ENCODE peak calls at places on chromosomes 5 and 9, in six cellular contexts. K is cardiac fibroblast, I is tibial artery, N is fibroblast of pulmonary artery, C is astrocyte of the spinal cord, X is brain microvascular endothelial cell. S is an unnamed sample.

GRCh38 chr5:6720561-6720921 is 7.3 kb downstream of the TENT4A start:
- DNase-seq in C (no peak), N (no peak), X (no peak), K (no peak), I (no peak), S (no peak)

GRCh38 chr9:13358128-13358527 is 78.6 kb upstream of the MPDZ start:
- DNase-seq in K (peak; percentile 85), X (peak; percentile 80), C (peak; percentile 93), I (no peak), N (peak; percentile 80), S (peak; percentile 51)

GRCh38 chr5:93311825-93312224 is 269.2 kb downstream of the NR2F1-AS1 start:
- DNase-seq in I (no peak), N (peak; percentile 60), K (no peak), C (no peak), X (no peak), S (no peak)

GRCh38 chr5:52746539-52746938 is 41.2 kb upstream of the ITGA1 start:
- DNase-seq in K (peak; percentile 18), X (peak; percentile 16), N (peak; percentile 44), C (no peak), I (no peak), S (no peak)

GRCh38 chr9:24036459-24036858 is 210.4 kb upstream of the ELAVL2 start:
- DNase-seq in N (no peak), X (no peak), I (no peak), C (no peak), K (no peak), S (no peak)

GRCh38 chr9:88537743-88538055 is 2.7 kb downstream of the NXNL2 start:
- DNase-seq in N (peak; percentile 85), K (peak; percentile 90), C (peak; percentile 85), X (peak; percentile 78), I (peak; percentile 95), S (peak; percentile 84)

GRCh38 chr9:7186175-7186574 is 428.4 kb downstream of the KDM4C start:
- DNase-seq in C (no peak), K (peak; percentile 52), X (peak; percentile 29), I (no peak), N (peak; percentile 37), S (no peak)

GRCh38 chr9:15295761-15296405 is 11.1 kb downstream of the TTC39B start:
- DNase-seq in I (no peak), N (peak; percentile 72), C (peak; percentile 87), X (peak; percentile 74), K (peak; percentile 89), S (no peak)

GRCh38 chr5:176535655-176536131 is 1.5 kb downstream of the RNF44 start:
- DNase-seq in N (no peak), K (no peak), X (no peak), I (no peak), C (no peak), S (no peak)

GRCh38 chr5:129905467-129906176 is 1.4 kb downstream of the CHSY3 start:
- DNase-seq in C (peak; percentile 24), I (peak; percentile 65), K (peak; percentile 20), N (peak; percentile 13), X (no peak), S (no peak)

GRCh38 chr9:86632537-86632936 is 278.3 kb upstream of the TUT7 start:
- DNase-seq in C (no peak), K (no peak), N (no peak), I (no peak), X (no peak), S (no peak)

GRCh38 chr9:86624616-86625015 is 270.4 kb upstream of the TUT7 start:
- DNase-seq in N (no peak), I (no peak), K (no peak), C (no peak), X (no peak), S (no peak)

GRCh38 chr9:86629530-86629929 is 275.3 kb upstream of the TUT7 start:
- DNase-seq in C (no peak), I (no peak), N (no peak), K (no peak), X (no peak), S (no peak)

DNA sequence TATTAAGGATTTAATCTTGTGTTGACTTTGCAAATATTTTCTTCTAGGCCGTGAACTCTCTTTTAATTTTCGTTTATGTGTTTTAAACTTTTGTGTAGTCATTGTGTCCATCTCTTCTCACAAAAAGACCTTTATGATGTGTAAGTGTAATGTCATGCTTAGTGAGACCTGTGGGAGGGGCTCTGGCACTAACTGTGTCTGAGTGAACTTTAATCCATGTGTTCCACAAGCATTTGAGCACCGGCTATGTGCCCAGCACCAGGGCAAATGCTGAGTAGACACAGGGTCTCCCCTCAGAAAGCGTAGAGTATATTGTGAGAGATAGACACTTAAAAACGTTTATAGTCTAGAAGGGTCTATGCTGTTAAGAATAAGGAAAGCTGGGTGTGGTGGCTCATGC is 272.6 kb upstream of the TUT7 start:
- DNase-seq in X (no peak), K (no peak), C (no peak), N (no peak), I (no peak), S (no peak)
- TF ChIP-seq CTCF in X (no peak), K (no peak), C (no peak), N (no peak), I (no peak), S (no peak)

DNA sequence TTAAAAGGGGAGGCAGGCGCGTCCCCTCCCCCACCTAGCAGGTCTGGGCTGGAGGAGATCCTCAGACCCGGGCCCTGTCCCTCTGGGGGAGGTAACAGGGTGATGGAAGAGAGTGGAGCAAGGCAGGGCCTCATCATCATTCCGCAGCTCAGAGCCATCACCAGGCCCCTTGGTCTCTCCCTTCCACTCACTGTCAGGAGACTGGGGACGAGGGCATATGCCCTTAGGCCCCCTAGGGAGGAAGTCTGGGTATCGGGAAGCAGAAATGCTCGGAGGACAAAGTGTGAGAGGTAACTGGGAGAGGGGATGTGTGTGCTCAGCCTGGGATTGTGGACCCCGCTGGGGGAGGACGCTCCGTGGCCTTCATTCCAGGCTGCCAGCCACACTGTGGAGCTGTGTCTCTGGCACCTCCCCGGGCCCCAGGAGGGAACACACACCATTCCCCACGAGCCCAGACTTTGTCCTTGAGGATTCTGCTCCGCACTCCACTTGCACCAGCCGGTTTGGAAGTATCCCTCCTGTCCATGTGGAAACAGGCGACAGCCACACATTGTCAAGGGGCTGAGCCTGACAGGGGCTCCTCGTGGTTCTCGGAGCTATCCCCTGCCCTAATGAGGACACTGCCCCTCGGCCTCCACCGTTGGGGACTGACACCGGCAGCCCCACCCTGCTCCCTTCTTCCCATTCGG is 824 bp downstream of the REEP2 start:
- DNase-seq in X (no peak), C (peak; percentile 6), K (no peak), N (no peak), I (peak; percentile 67), S (no peak)
- H3K4me3 ChIP-seq in X (peak overlapping the region; percentile 63), C (peak overlapping the region; percentile 70), K (peak overlapping the region; percentile 52), N (peak overlapping the region; percentile 52), I (peak overlapping the region; percentile 65), S (peak overlapping the region; percentile 60)

GRCh38 chr5:122810405-122810804 is 35.0 kb upstream of the SNX24 start:
- DNase-seq in N (no peak), I (no peak), K (no peak), X (no peak), C (no peak), S (no peak)

GRCh38 chr5:122816726-122817125 is 28.7 kb upstream of the SNX24 start:
- DNase-seq in I (no peak), C (no peak), N (no peak), K (no peak), X (no peak), S (no peak)

DNA sequence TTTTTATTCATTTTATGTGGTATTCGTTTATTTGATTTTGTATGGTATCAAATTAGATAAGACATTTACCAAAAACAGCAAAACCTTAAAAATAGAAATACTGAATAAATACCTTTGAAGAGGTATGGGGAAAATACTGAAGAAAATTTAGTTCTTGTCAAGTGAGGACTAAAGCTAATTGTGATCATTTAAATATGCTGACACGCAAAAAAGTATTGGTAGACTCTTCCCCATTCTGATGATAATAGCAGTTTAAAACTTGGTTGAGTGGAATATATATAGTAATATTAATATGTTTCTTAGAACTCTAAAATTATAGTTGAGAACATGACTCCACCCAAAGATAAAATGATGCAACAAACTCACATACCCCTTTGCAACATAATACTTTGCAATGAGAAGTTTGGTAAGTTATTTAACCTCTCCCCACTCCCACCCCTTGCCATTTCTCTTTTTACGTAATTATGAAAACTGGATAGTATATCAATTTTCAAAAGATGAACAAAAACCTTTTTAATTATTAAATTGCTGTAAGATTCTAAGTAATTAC is 30.1 kb upstream of the SNX24 start:
- DNase-seq in N (no peak), C (no peak), K (no peak), I (no peak), X (no peak), S (no peak)
- TF ChIP-seq CTCF in N (no peak), C (no peak), K (no peak), I (no peak), X (no peak), S (no peak)

GRCh38 chr5:61790007-61790406 is 457.9 kb downstream of the ZSWIM6 start:
- DNase-seq in C (no peak), N (no peak), X (no peak), I (no peak), K (no peak), S (no peak)

GRCh38 chr5:61779743-61780142 is 447.7 kb downstream of the ZSWIM6 start:
- DNase-seq in I (no peak), K (no peak), C (no peak), X (no peak), N (no peak), S (no peak)

GRCh38 chr5:61783481-61783880 is 451.4 kb downstream of the ZSWIM6 start:
- DNase-seq in N (no peak), C (no peak), X (no peak), K (no peak), I (no peak), S (no peak)

DNA sequence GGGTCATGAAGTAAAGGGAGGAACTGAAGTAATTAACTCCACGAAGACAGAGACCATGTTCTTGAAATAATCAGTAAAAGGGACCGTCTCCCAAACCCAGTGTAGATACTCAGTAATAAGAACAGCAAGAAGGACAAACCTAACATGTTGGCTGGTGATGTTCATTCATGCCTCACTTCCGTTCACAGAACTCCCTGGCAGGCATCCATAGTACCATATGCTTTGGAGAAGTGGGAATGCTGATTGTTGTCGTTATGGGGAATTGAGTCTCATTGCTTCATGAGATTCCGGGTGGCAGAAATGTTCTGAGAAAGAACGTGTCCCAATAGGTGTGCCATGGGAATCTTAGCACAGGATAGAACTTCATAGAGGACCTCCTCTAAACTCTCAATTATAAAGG is 452.3 kb downstream of the ZSWIM6 start:
- DNase-seq in C (no peak), X (no peak), N (peak; percentile 4), K (peak; percentile 1), I (no peak), S (no peak)
- H3K4me3 ChIP-seq in C (no peak overlapping the region), X (no peak overlapping the region), N (no peak overlapping the region), K (no peak overlapping the region), I (no peak overlapping the region), S (no peak overlapping the region)

GRCh38 chr5:9922719-9923118 is 292.6 kb upstream of the TAS2R1 start:
- DNase-seq in K (no peak), X (no peak), C (no peak), N (no peak), I (no peak), S (no peak)
- TF ChIP-seq CTCF in K (peak; percentile 35), X (peak; percentile 31), C (no peak), N (peak; percentile 32), I (no peak), S (peak; percentile 22)

DNA sequence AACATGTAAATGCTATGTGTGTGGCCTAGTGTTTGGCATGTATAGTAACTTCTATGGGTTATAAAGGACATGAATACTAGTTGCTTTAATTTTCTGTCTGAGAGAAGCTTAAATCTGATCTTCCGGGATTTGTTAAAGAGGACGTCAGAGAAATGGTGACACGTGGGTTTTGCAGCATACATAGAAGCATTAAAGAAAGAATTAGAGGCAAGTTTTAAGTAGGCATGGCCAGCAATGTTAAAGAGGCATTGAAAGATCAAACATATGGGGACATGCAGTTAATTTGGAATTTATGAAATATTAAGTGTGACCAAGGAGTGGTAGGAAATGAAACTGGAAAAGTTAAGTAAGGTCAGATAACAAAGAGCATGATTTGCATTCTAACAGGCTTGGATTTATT is 311.4 kb upstream of the RIOK2 start:
- DNase-seq in X (no peak), N (no peak), K (no peak), C (no peak), I (no peak), S (no peak)
- H3K4me3 ChIP-seq in X (no peak overlapping the region), N (no peak overlapping the region), K (no peak overlapping the region), C (no peak overlapping the region), I (no peak overlapping the region), S (no peak overlapping the region)

S was measured in AG09309.